ENCODE peak calls at places on chromosome 1, in nine cellular contexts. X is right lobe of liver; Y is hypothalamus; A is stimulated activated CD8-positive, alpha-beta memory T cell treated with anti-CD3 and anti-CD28 coated beads, Interleukin-15, amount 100 ng/mL, for 4 hours; Z is activated CD4-positive, CD25-positive, alpha-beta regulatory T cell treated with anti-CD3 and anti-CD28 coated beads, Interleukin-2, amount 50 U/mL, for 72 hours; N is adrenal gland; U is endothelial cell; T is activated gamma-delta T cell treated with Interleukin-2 at 50 U/mL for 16 hours; L is natural killer cell treated with Interleukin-12 subunit alpha and Interleukin-12 subunit beta and Interleukin-15 and Interleukin-18, amount 100 ng/mL, for 72 hours. K is an unnamed sample.

GRCh38 chr1:76669146-76669545 is 198.1 kb upstream of the ST6GALNAC5 start:
- DNase-seq in X (no peak), Y (no peak), A (no peak), Z (no peak), N (no peak), U (no peak), T (no peak), L (no peak), K (no peak)

GRCh38 chr1:56297191-56297590 is 282.2 kb downstream of the PLPP3 start:
- DNase-seq in X (no peak), Y (no peak), A (no peak), Z (no peak), N (no peak), U (no peak), T (no peak), L (no peak), K (no peak)

GRCh38 chr1:37919277-37919676 is 27.6 kb downstream of the INPP5B start:
- DNase-seq in X (no peak), Y (no peak), A (no peak), Z (no peak), N (no peak), U (no peak), T (peak; percentile 16), L (no peak), K (no peak)

GRCh38 chr1:22056043-22056442 is 3.5 kb downstream of the CDC42 start:
- DNase-seq in X (no peak), Y (no peak), A (no peak), Z (no peak), N (no peak), U (no peak), T (no peak), L (no peak), K (no peak)

GRCh38 chr1:13593511-13594131 is 10.0 kb downstream of the PDPN start:
- DNase-seq in X (no peak), Y (no peak), A (no peak), Z (no peak), N (peak; percentile 32), U (no peak), T (no peak), L (no peak), K (peak; percentile 10)

GRCh38 chr1:171655215-171656116 is 3.0 kb upstream of the MYOC start:
- DNase-seq in X (peak; percentile 71), Y (no peak), A (peak; percentile 10), Z (peak; percentile 81), N (peak; percentile 69), U (peak; percentile 82), T (peak; percentile 50), L (peak; percentile 75), K (no peak)

GRCh38 chr1:9912264-9912936 is 2.3 kb upstream of the CTNNBIP1 start:
- DNase-seq in X (no peak), Y (no peak), A (no peak), Z (no peak), N (no peak), U (no peak), T (no peak), L (no peak), K (no peak)

GRCh38 chr1:8712413-8713229 is 104.8 kb downstream of the RERE start:
- DNase-seq in X (no peak), Y (no peak), A (no peak), Z (no peak), N (no peak), U (no peak), T (no peak), L (no peak), K (no peak)

GRCh38 chr1:36773827-36774541 is 260.3 kb downstream of the GRIK3 start:
- DNase-seq in X (no peak), Y (no peak), A (no peak), Z (no peak), N (no peak), U (no peak), T (no peak), L (peak; percentile 23), K (no peak)

GRCh38 chr1:78168306-78168705 is 122.5 kb downstream of the GIPC2 start:
- DNase-seq in X (no peak), Y (no peak), A (no peak), Z (no peak), N (no peak), U (no peak), T (no peak), L (no peak), K (no peak)

GRCh38 chr1:80640978-80641377 is 1159.8 kb upstream of the ADGRL2 start:
- DNase-seq in X (no peak), Y (no peak), A (no peak), Z (no peak), N (no peak), U (no peak), T (no peak), L (no peak), K (no peak)

GRCh38 chr1:153396461-153396860 is 5.6 kb upstream of the S100A8 start:
- DNase-seq in X (no peak), Y (no peak), A (no peak), Z (no peak), N (no peak), U (no peak), T (no peak), L (no peak), K (no peak)

K was measured in dorsolateral prefrontal cortex.